ENCODE peak calls at places on chromosomes 13 and 19, in ten cellular contexts. One of them, this sample, is unnamed.

GRCh38 chr19:39224910-39225309 is 19.9 kb downstream of the IFNL3 start:
- DNase-seq in RWPE1: no peak
- DNase-seq in cardiac muscle cell: no peak
- DNase-seq in endothelial cell: no peak
- DNase-seq in mesothelial cell of epicardium: no peak
- DNase-seq in DND-41: no peak
- DNase-seq in Calu3: no peak
- DNase-seq in AG09309: no peak
- DNase-seq in A549: no peak
- DNase-seq in AG04449: no peak
- DNase-seq in this sample: no peak

GRCh38 chr19:291561-292280 is 518 bp upstream of the PLPP2 start:
- DNase-seq in RWPE1: no peak
- DNase-seq in cardiac muscle cell: no peak
- DNase-seq in endothelial cell: no peak
- DNase-seq in mesothelial cell of epicardium: no peak
- DNase-seq in DND-41: no peak
- DNase-seq in Calu3: no peak
- DNase-seq in AG09309: no peak
- DNase-seq in A549: no peak
- DNase-seq in AG04449: no peak
- DNase-seq in this sample: no peak

GRCh38 chr13:74633734-74634133 is 499.5 kb upstream of the KLF12 start:
- DNase-seq in RWPE1: no peak
- DNase-seq in cardiac muscle cell: no peak
- DNase-seq in endothelial cell: no peak
- DNase-seq in mesothelial cell of epicardium: no peak
- DNase-seq in DND-41: no peak
- DNase-seq in Calu3: no peak
- DNase-seq in AG09309: no peak
- DNase-seq in A549: no peak
- DNase-seq in AG04449: no peak
- DNase-seq in this sample: no peak

GRCh38 chr19:51600940-51601575 is 29.1 kb downstream of the SIGLEC5 start:
- DNase-seq in RWPE1: no peak
- DNase-seq in cardiac muscle cell: no peak
- DNase-seq in endothelial cell: no peak
- DNase-seq in mesothelial cell of epicardium: no peak
- DNase-seq in DND-41: no peak
- DNase-seq in Calu3: no peak
- DNase-seq in AG09309: no peak
- DNase-seq in A549: no peak
- DNase-seq in AG04449: no peak
- DNase-seq in this sample: no peak

GRCh38 chr19:12064266-12065099 is at the start of gene ZNF844:
- DNase-seq in RWPE1: peak; percentile 94
- DNase-seq in cardiac muscle cell: peak; percentile 96
- DNase-seq in endothelial cell: no peak
- DNase-seq in mesothelial cell of epicardium: peak; percentile 62
- DNase-seq in DND-41: peak; percentile 83
- DNase-seq in Calu3: no peak
- DNase-seq in AG09309: peak; percentile 49
- DNase-seq in A549: no peak
- DNase-seq in AG04449: no peak
- DNase-seq in this sample: peak; percentile 92

GRCh38 chr19:4454952-4455738 is 2.4 kb downstream of the UBXN6 start:
- DNase-seq in RWPE1: peak; percentile 81
- DNase-seq in cardiac muscle cell: no peak
- DNase-seq in endothelial cell: no peak
- DNase-seq in mesothelial cell of epicardium: no peak
- DNase-seq in DND-41: no peak
- DNase-seq in Calu3: no peak
- DNase-seq in AG09309: no peak
- DNase-seq in A549: no peak
- DNase-seq in AG04449: no peak
- DNase-seq in this sample: peak; percentile 43

GRCh38 chr19:14814982-14815381 is 20.0 kb downstream of the OR7A5 start:
- DNase-seq in RWPE1: no peak
- DNase-seq in cardiac muscle cell: no peak
- DNase-seq in endothelial cell: no peak
- DNase-seq in mesothelial cell of epicardium: no peak
- DNase-seq in DND-41: no peak
- DNase-seq in Calu3: no peak
- DNase-seq in AG09309: no peak
- DNase-seq in A549: no peak
- DNase-seq in AG04449: no peak
- DNase-seq in this sample: no peak

GRCh38 chr19:30606114-30607050 is 234.2 kb downstream of the ZNF536 start:
- DNase-seq in RWPE1: no peak
- DNase-seq in cardiac muscle cell: no peak
- DNase-seq in endothelial cell: no peak
- DNase-seq in mesothelial cell of epicardium: no peak
- DNase-seq in DND-41: no peak
- DNase-seq in Calu3: no peak
- DNase-seq in AG09309: no peak
- DNase-seq in A549: no peak
- DNase-seq in AG04449: no peak
- DNase-seq in this sample: no peak

GRCh38 chr13:113158946-113159345 is 498 bp downstream of the PROZ start:
- DNase-seq in RWPE1: no peak
- DNase-seq in cardiac muscle cell: no peak
- DNase-seq in endothelial cell: no peak
- DNase-seq in mesothelial cell of epicardium: no peak
- DNase-seq in DND-41: no peak
- DNase-seq in Calu3: no peak
- DNase-seq in AG09309: no peak
- DNase-seq in A549: no peak
- DNase-seq in AG04449: no peak
- DNase-seq in this sample: no peak

GRCh38 chr13:27370305-27370853 is 54.0 kb upstream of the GTF3A start:
- DNase-seq in RWPE1: no peak
- DNase-seq in cardiac muscle cell: no peak
- DNase-seq in endothelial cell: no peak
- DNase-seq in mesothelial cell of epicardium: no peak
- DNase-seq in DND-41: peak; percentile 17
- DNase-seq in Calu3: no peak
- DNase-seq in AG09309: no peak
- DNase-seq in A549: no peak
- DNase-seq in AG04449: no peak
- DNase-seq in this sample: no peak

GRCh38 chr13:27374650-27375049 is 49.8 kb upstream of the GTF3A start:
- DNase-seq in RWPE1: peak; percentile 79
- DNase-seq in cardiac muscle cell: peak; percentile 81
- DNase-seq in endothelial cell: peak; percentile 67
- DNase-seq in mesothelial cell of epicardium: no peak
- DNase-seq in DND-41: peak; percentile 73
- DNase-seq in Calu3: peak; percentile 57
- DNase-seq in AG09309: peak; percentile 52
- DNase-seq in A549: peak; percentile 76
- DNase-seq in AG04449: peak; percentile 40
- DNase-seq in this sample: peak; percentile 85

GRCh38 chr13:27374126-27374613 is 50.2 kb upstream of the GTF3A start:
- DNase-seq in RWPE1: peak; percentile 10
- DNase-seq in cardiac muscle cell: no peak
- DNase-seq in endothelial cell: no peak
- DNase-seq in mesothelial cell of epicardium: no peak
- DNase-seq in DND-41: no peak
- DNase-seq in Calu3: no peak
- DNase-seq in AG09309: no peak
- DNase-seq in A549: no peak
- DNase-seq in AG04449: no peak
- DNase-seq in this sample: no peak

GRCh38 chr13:27371932-27372331 is 52.5 kb upstream of the GTF3A start:
- DNase-seq in RWPE1: no peak
- DNase-seq in cardiac muscle cell: no peak
- DNase-seq in endothelial cell: no peak
- DNase-seq in mesothelial cell of epicardium: no peak
- DNase-seq in DND-41: no peak
- DNase-seq in Calu3: no peak
- DNase-seq in AG09309: no peak
- DNase-seq in A549: no peak
- DNase-seq in AG04449: no peak
- DNase-seq in this sample: no peak

DNA sequence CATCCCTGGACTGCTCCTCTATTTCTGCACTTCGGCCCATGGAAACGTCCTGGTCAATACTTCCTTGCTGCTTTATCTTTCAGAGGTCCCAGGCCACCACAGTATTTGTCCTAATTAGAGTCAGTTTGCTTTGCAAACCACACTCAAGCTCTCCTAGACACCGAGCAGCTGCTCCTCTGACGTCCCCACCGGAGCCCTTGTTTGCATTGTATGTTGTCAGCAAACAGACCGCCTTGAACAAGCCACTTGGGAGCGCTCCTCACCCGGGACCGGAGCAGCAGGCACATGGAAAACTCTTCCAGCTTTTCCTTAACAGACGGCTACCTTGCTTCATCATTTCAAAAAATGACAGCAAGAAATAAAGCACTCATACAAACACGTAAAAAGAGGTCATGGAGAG is 51.5 kb upstream of the GTF3A start:
- DNase-seq in RWPE1: no peak
- DNase-seq in cardiac muscle cell: peak; percentile 27
- DNase-seq in endothelial cell: no peak
- DNase-seq in mesothelial cell of epicardium: no peak
- DNase-seq in DND-41: no peak
- DNase-seq in Calu3: no peak
- DNase-seq in AG09309: no peak
- DNase-seq in A549: no peak
- DNase-seq in AG04449: no peak
- DNase-seq in this sample: no peak
- TF ChIP-seq CTCF in RWPE1: no peak
- TF ChIP-seq CTCF in cardiac muscle cell: no peak
- TF ChIP-seq CTCF in endothelial cell: no peak
- TF ChIP-seq CTCF in mesothelial cell of epicardium: no peak
- TF ChIP-seq CTCF in DND-41: no peak
- TF ChIP-seq CTCF in Calu3: no peak
- TF ChIP-seq CTCF in AG09309: no peak
- TF ChIP-seq CTCF in A549: no peak
- TF ChIP-seq CTCF in AG04449: no peak
- TF ChIP-seq CTCF in this sample: no peak

GRCh38 chr13:24540236-24541126 is 27.9 kb upstream of the PARP4 start:
- DNase-seq in RWPE1: no peak
- DNase-seq in cardiac muscle cell: peak; percentile 4
- DNase-seq in endothelial cell: peak; percentile 80
- DNase-seq in mesothelial cell of epicardium: no peak
- DNase-seq in DND-41: no peak
- DNase-seq in Calu3: peak; percentile 11
- DNase-seq in AG09309: no peak
- DNase-seq in A549: peak; percentile 10
- DNase-seq in AG04449: no peak
- DNase-seq in this sample: no peak
- TF ChIP-seq CTCF in RWPE1: no peak
- TF ChIP-seq CTCF in cardiac muscle cell: peak; percentile 52
- TF ChIP-seq CTCF in endothelial cell: peak; percentile 19
- TF ChIP-seq CTCF in mesothelial cell of epicardium: no peak
- TF ChIP-seq CTCF in DND-41: no peak
- TF ChIP-seq CTCF in Calu3: peak; percentile 27
- TF ChIP-seq CTCF in AG09309: peak; percentile 24
- TF ChIP-seq CTCF in A549: peak; percentile 13
- TF ChIP-seq CTCF in AG04449: peak; percentile 33
- TF ChIP-seq CTCF in this sample: peak; percentile 24

GRCh38 chr19:55452381-55453325 is 8.8 kb downstream of the ISOC2 start:
- DNase-seq in RWPE1: peak; percentile 73
- DNase-seq in cardiac muscle cell: peak; percentile 91
- DNase-seq in endothelial cell: peak; percentile 54
- DNase-seq in mesothelial cell of epicardium: peak; percentile 67
- DNase-seq in DND-41: peak; percentile 95
- DNase-seq in Calu3: no peak
- DNase-seq in AG09309: no peak
- DNase-seq in A549: peak; percentile 66
- DNase-seq in AG04449: no peak
- DNase-seq in this sample: peak; percentile 66
- TF ChIP-seq CTCF in RWPE1: no peak
- TF ChIP-seq CTCF in cardiac muscle cell: no peak
- TF ChIP-seq CTCF in endothelial cell: peak; percentile 21
- TF ChIP-seq CTCF in mesothelial cell of epicardium: no peak
- TF ChIP-seq CTCF in DND-41: peak; percentile 3
- TF ChIP-seq CTCF in Calu3: peak; percentile 44
- TF ChIP-seq CTCF in AG09309: no peak
- TF ChIP-seq CTCF in A549: no peak
- TF ChIP-seq CTCF in AG04449: no peak
- TF ChIP-seq CTCF in this sample: no peak

DNA sequence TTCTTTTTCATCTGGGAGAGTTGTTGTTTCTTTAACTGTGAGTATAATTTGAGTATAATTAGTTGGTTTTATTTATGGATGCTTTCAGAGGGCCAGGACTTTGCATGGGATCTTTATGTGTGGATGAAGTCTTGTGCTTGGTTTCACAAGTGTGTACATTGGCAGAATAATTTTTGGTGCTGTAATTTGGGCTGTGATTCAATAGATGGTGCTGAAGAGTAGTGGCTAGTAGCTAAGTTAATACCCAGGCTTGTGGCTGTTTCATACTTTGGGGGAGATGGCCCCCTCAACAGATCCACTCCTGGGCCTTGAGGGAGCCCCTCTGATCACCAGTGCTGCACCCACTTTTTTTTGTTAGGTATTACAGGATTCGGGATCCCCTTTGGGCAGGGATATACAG is 1142.4 kb downstream of the SLITRK1 start:
- DNase-seq in RWPE1: no peak
- DNase-seq in cardiac muscle cell: no peak
- DNase-seq in endothelial cell: no peak
- DNase-seq in mesothelial cell of epicardium: no peak
- DNase-seq in DND-41: no peak
- DNase-seq in Calu3: no peak
- DNase-seq in AG09309: no peak
- DNase-seq in A549: no peak
- DNase-seq in AG04449: no peak
- DNase-seq in this sample: no peak
- TF ChIP-seq CTCF in RWPE1: no peak
- TF ChIP-seq CTCF in cardiac muscle cell: peak; percentile 33
- TF ChIP-seq CTCF in endothelial cell: no peak
- TF ChIP-seq CTCF in mesothelial cell of epicardium: no peak
- TF ChIP-seq CTCF in DND-41: peak; percentile 34
- TF ChIP-seq CTCF in Calu3: no peak
- TF ChIP-seq CTCF in AG09309: peak; percentile 47
- TF ChIP-seq CTCF in A549: no peak
- TF ChIP-seq CTCF in AG04449: peak; percentile 7
- TF ChIP-seq CTCF in this sample: no peak

This sample was measured in cardiac fibroblast.